ENCODE peak calls at places on chromosomes 13 and 19, in eight cellular contexts. One of them, this sample, is unnamed.

GRCh38 chr13:53901593-53901992 is 873.0 kb downstream of the OLFM4 start:
- DNase-seq in fibroblast of the aortic adventitia: no peak
- DNase-seq in tibial artery: no peak
- DNase-seq in body of pancreas: no peak
- DNase-seq in ascending aorta: no peak
- DNase-seq in AG04450: no peak
- DNase-seq in brain microvascular endothelial cell: no peak
- DNase-seq in adrenal gland: no peak
- DNase-seq in this sample: no peak

GRCh38 chr13:102399791-102400618 is 1.8 kb downstream of the FGF14 start:
- DNase-seq in fibroblast of the aortic adventitia: no peak
- DNase-seq in tibial artery: no peak
- DNase-seq in body of pancreas: peak; percentile 49
- DNase-seq in ascending aorta: no peak
- DNase-seq in AG04450: no peak
- DNase-seq in brain microvascular endothelial cell: no peak
- DNase-seq in adrenal gland: no peak
- DNase-seq in this sample: no peak

GRCh38 chr13:98298599-98298998 is 121.5 kb upstream of the RNF113B start:
- DNase-seq in fibroblast of the aortic adventitia: no peak
- DNase-seq in tibial artery: no peak
- DNase-seq in body of pancreas: no peak
- DNase-seq in ascending aorta: no peak
- DNase-seq in AG04450: no peak
- DNase-seq in brain microvascular endothelial cell: no peak
- DNase-seq in adrenal gland: no peak
- DNase-seq in this sample: no peak

GRCh38 chr19:750640-751423 is at the start of gene MISP:
- DNase-seq in fibroblast of the aortic adventitia: no peak
- DNase-seq in tibial artery: no peak
- DNase-seq in body of pancreas: peak; percentile 57
- DNase-seq in ascending aorta: no peak
- DNase-seq in AG04450: no peak
- DNase-seq in brain microvascular endothelial cell: no peak
- DNase-seq in adrenal gland: no peak
- DNase-seq in this sample: no peak

GRCh38 chr19:10290876-10291553 is 1.3 kb downstream of the ICAM5 start:
- DNase-seq in fibroblast of the aortic adventitia: no peak
- DNase-seq in tibial artery: no peak
- DNase-seq in body of pancreas: peak; percentile 47
- DNase-seq in ascending aorta: no peak
- DNase-seq in AG04450: no peak
- DNase-seq in brain microvascular endothelial cell: no peak
- DNase-seq in adrenal gland: no peak
- DNase-seq in this sample: no peak

GRCh38 chr13:48594080-48594815 is 59.5 kb upstream of the CYSLTR2 start:
- DNase-seq in fibroblast of the aortic adventitia: no peak
- DNase-seq in tibial artery: no peak
- DNase-seq in body of pancreas: no peak
- DNase-seq in ascending aorta: no peak
- DNase-seq in AG04450: no peak
- DNase-seq in brain microvascular endothelial cell: no peak
- DNase-seq in adrenal gland: no peak
- DNase-seq in this sample: no peak

GRCh38 chr19:47226426-47227346 is 4.3 kb downstream of the BBC3 start:
- DNase-seq in fibroblast of the aortic adventitia: peak; percentile 76
- DNase-seq in tibial artery: peak; percentile 91
- DNase-seq in body of pancreas: peak; percentile 75
- DNase-seq in ascending aorta: peak; percentile 86
- DNase-seq in AG04450: no peak
- DNase-seq in brain microvascular endothelial cell: no peak
- DNase-seq in adrenal gland: peak; percentile 90
- DNase-seq in this sample: no peak

GRCh38 chr13:110828705-110829104 is 86.2 kb downstream of the ANKRD10 start:
- DNase-seq in fibroblast of the aortic adventitia: no peak
- DNase-seq in tibial artery: no peak
- DNase-seq in body of pancreas: no peak
- DNase-seq in ascending aorta: no peak
- DNase-seq in AG04450: no peak
- DNase-seq in brain microvascular endothelial cell: no peak
- DNase-seq in adrenal gland: no peak
- DNase-seq in this sample: no peak

GRCh38 chr13:93234459-93234858 is 7.9 kb downstream of the GPC6 start:
- DNase-seq in fibroblast of the aortic adventitia: no peak
- DNase-seq in tibial artery: no peak
- DNase-seq in body of pancreas: no peak
- DNase-seq in ascending aorta: no peak
- DNase-seq in AG04450: no peak
- DNase-seq in brain microvascular endothelial cell: no peak
- DNase-seq in adrenal gland: no peak
- DNase-seq in this sample: no peak

GRCh38 chr19:16233836-16234551 is 36.3 kb downstream of the AP1M1 start:
- DNase-seq in fibroblast of the aortic adventitia: no peak
- DNase-seq in tibial artery: no peak
- DNase-seq in body of pancreas: no peak
- DNase-seq in ascending aorta: no peak
- DNase-seq in AG04450: no peak
- DNase-seq in brain microvascular endothelial cell: no peak
- DNase-seq in adrenal gland: no peak
- DNase-seq in this sample: no peak

GRCh38 chr19:38535212-38535611 is 82.5 kb downstream of the MAP4K1 start:
- DNase-seq in fibroblast of the aortic adventitia: no peak
- DNase-seq in tibial artery: no peak
- DNase-seq in body of pancreas: no peak
- DNase-seq in ascending aorta: no peak
- DNase-seq in AG04450: no peak
- DNase-seq in brain microvascular endothelial cell: no peak
- DNase-seq in adrenal gland: no peak
- DNase-seq in this sample: no peak

GRCh38 chr13:30798776-30799625 is 63.7 kb downstream of the ALOX5AP start:
- DNase-seq in fibroblast of the aortic adventitia: no peak
- DNase-seq in tibial artery: no peak
- DNase-seq in body of pancreas: no peak
- DNase-seq in ascending aorta: no peak
- DNase-seq in AG04450: no peak
- DNase-seq in brain microvascular endothelial cell: no peak
- DNase-seq in adrenal gland: no peak
- DNase-seq in this sample: no peak

GRCh38 chr19:15464394-15465385 is at the start of gene RASAL3:
- DNase-seq in fibroblast of the aortic adventitia: peak; percentile 43
- DNase-seq in tibial artery: no peak
- DNase-seq in body of pancreas: no peak
- DNase-seq in ascending aorta: no peak
- DNase-seq in AG04450: no peak
- DNase-seq in brain microvascular endothelial cell: no peak
- DNase-seq in adrenal gland: no peak
- DNase-seq in this sample: no peak

GRCh38 chr19:55704494-55705245 is 29.6 kb downstream of the EPN1 start:
- DNase-seq in fibroblast of the aortic adventitia: no peak
- DNase-seq in tibial artery: no peak
- DNase-seq in body of pancreas: no peak
- DNase-seq in ascending aorta: no peak
- DNase-seq in AG04450: no peak
- DNase-seq in brain microvascular endothelial cell: no peak
- DNase-seq in adrenal gland: no peak
- DNase-seq in this sample: no peak

GRCh38 chr19:5877427-5877826 is 7.1 kb upstream of the FUT5 start:
- DNase-seq in fibroblast of the aortic adventitia: no peak
- DNase-seq in tibial artery: no peak
- DNase-seq in body of pancreas: no peak
- DNase-seq in ascending aorta: no peak
- DNase-seq in AG04450: no peak
- DNase-seq in brain microvascular endothelial cell: no peak
- DNase-seq in adrenal gland: no peak
- DNase-seq in this sample: no peak

GRCh38 chr19:27824108-27824507 is 1388.8 kb downstream of the UQCRFS1 start:
- DNase-seq in fibroblast of the aortic adventitia: no peak
- DNase-seq in tibial artery: no peak
- DNase-seq in body of pancreas: no peak
- DNase-seq in ascending aorta: no peak
- DNase-seq in AG04450: no peak
- DNase-seq in brain microvascular endothelial cell: no peak
- DNase-seq in adrenal gland: no peak
- DNase-seq in this sample: no peak

GRCh38 chr19:41997121-41997850 is 3.3 kb upstream of the ATP1A3 start:
- DNase-seq in fibroblast of the aortic adventitia: peak; percentile 38
- DNase-seq in tibial artery: no peak
- DNase-seq in body of pancreas: peak; percentile 56
- DNase-seq in ascending aorta: no peak
- DNase-seq in AG04450: no peak
- DNase-seq in brain microvascular endothelial cell: peak; percentile 16
- DNase-seq in adrenal gland: peak; percentile 26
- DNase-seq in this sample: no peak

GRCh38 chr19:4896372-4896771 is 6.3 kb downstream of the ARRDC5 start:
- DNase-seq in fibroblast of the aortic adventitia: peak; percentile 39
- DNase-seq in tibial artery: no peak
- DNase-seq in body of pancreas: peak; percentile 33
- DNase-seq in ascending aorta: no peak
- DNase-seq in AG04450: no peak
- DNase-seq in brain microvascular endothelial cell: peak; percentile 33
- DNase-seq in adrenal gland: peak; percentile 48
- DNase-seq in this sample: no peak

GRCh38 chr19:24101459-24102122 is 14.6 kb downstream of the ZNF254 start:
- DNase-seq in fibroblast of the aortic adventitia: no peak
- DNase-seq in tibial artery: no peak
- DNase-seq in body of pancreas: no peak
- DNase-seq in ascending aorta: no peak
- DNase-seq in AG04450: no peak
- DNase-seq in brain microvascular endothelial cell: peak; percentile 24
- DNase-seq in adrenal gland: no peak
- DNase-seq in this sample: no peak

GRCh38 chr13:95296326-95296939 is 4.8 kb downstream of the ABCC4 start:
- DNase-seq in fibroblast of the aortic adventitia: no peak
- DNase-seq in tibial artery: no peak
- DNase-seq in body of pancreas: peak; percentile 79
- DNase-seq in ascending aorta: no peak
- DNase-seq in AG04450: no peak
- DNase-seq in brain microvascular endothelial cell: no peak
- DNase-seq in adrenal gland: peak; percentile 61
- DNase-seq in this sample: no peak

GRCh38 chr19:45927565-45928261 is 13.1 kb upstream of the NANOS2 start:
- DNase-seq in fibroblast of the aortic adventitia: peak; percentile 91
- DNase-seq in tibial artery: peak; percentile 91
- DNase-seq in body of pancreas: peak; percentile 95
- DNase-seq in ascending aorta: peak; percentile 34
- DNase-seq in AG04450: peak; percentile 60
- DNase-seq in brain microvascular endothelial cell: peak; percentile 84
- DNase-seq in adrenal gland: peak; percentile 87
- DNase-seq in this sample: peak; percentile 14
- TF ChIP-seq CTCF in fibroblast of the aortic adventitia: peak; percentile 7
- TF ChIP-seq CTCF in tibial artery: no peak
- TF ChIP-seq CTCF in body of pancreas: no peak
- TF ChIP-seq CTCF in ascending aorta: peak; percentile 8
- TF ChIP-seq CTCF in AG04450: no peak
- TF ChIP-seq CTCF in brain microvascular endothelial cell: no peak
- TF ChIP-seq CTCF in adrenal gland: no peak
- TF ChIP-seq CTCF in this sample: no peak

GRCh38 chr13:80962855-80963254 is 621.9 kb upstream of the SPRY2 start:
- DNase-seq in fibroblast of the aortic adventitia: no peak
- DNase-seq in tibial artery: no peak
- DNase-seq in body of pancreas: no peak
- DNase-seq in ascending aorta: no peak
- DNase-seq in AG04450: no peak
- DNase-seq in brain microvascular endothelial cell: no peak
- DNase-seq in adrenal gland: no peak
- DNase-seq in this sample: no peak
- H3K4me3 ChIP-seq in fibroblast of the aortic adventitia: no peak overlapping the region
- H3K4me3 ChIP-seq in tibial artery: no peak overlapping the region
- H3K4me3 ChIP-seq in body of pancreas: no peak overlapping the region
- H3K4me3 ChIP-seq in ascending aorta: no peak overlapping the region
- H3K4me3 ChIP-seq in AG04450: no peak overlapping the region
- H3K4me3 ChIP-seq in brain microvascular endothelial cell: no peak overlapping the region
- H3K4me3 ChIP-seq in adrenal gland: no peak overlapping the region
- H3K4me3 ChIP-seq in this sample: no peak overlapping the region

DNA sequence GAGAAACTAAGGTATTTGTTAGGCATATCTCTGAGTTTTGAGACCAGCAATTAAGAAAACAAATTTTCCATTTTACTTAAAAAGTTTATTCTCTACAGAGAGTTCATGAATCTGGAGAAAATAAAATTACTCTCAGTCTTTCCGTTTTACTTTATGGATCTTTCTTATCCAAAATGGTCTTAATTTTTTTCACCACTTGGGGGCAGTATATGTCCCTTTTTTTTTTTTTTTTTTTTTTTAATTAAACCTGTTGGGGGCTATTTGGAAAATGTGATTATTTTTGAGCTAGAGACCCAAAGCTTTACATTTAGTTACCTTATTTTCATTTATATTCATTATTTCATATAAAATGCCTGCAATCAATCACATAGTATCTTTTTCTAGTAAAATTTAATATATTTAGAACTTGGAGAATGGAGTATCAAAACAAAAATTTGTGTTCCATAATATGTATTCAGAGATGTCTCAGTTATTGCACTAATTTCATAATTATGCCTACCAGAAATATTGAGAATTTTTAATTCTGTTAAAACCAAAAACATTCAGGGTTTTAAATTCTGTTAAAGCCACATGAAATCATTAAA is 27.1 kb downstream of the PIBF1 start:
- DNase-seq in fibroblast of the aortic adventitia: peak; percentile 38
- DNase-seq in tibial artery: no peak
- DNase-seq in body of pancreas: no peak
- DNase-seq in ascending aorta: no peak
- DNase-seq in AG04450: no peak
- DNase-seq in brain microvascular endothelial cell: no peak
- DNase-seq in adrenal gland: no peak
- DNase-seq in this sample: no peak
- TF ChIP-seq CTCF in fibroblast of the aortic adventitia: peak; percentile 45
- TF ChIP-seq CTCF in tibial artery: peak; percentile 38
- TF ChIP-seq CTCF in body of pancreas: peak; percentile 23
- TF ChIP-seq CTCF in ascending aorta: peak; percentile 59
- TF ChIP-seq CTCF in AG04450: peak; percentile 53
- TF ChIP-seq CTCF in brain microvascular endothelial cell: no peak
- TF ChIP-seq CTCF in adrenal gland: peak; percentile 46
- TF ChIP-seq CTCF in this sample: no peak

DNA sequence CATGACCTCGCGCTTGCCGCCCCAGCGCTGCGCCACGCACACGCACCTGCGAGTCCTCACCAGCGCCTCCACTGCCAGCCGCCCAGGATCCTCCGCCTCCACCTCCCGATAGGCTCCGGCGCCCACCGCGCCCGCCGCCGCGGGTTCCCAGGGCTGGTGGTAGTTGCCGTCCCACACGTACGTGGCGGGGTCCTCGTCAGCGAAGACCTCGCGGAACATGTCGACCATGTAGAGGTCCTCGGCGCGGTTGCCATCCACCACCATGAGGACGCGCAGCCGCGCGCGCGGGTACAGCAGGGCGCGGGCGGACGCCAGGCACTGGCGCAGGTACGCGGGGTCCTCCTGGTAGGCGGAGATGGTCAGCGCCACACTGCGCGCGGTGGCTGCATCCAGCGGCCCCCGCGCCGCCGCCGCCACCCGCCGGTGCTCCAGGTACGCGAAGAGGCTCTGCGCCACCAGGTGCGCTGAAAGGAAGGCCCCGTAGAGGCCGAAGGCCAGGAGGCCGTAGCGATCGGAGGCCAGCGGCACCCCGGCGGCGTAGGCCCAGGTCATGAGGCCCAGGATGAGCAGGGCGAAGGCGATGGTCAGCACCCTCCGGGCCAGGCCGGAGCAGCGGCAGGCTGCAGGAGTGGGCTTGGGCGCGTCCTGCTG is 4.4 kb downstream of the HAS1 start:
- DNase-seq in fibroblast of the aortic adventitia: no peak
- DNase-seq in tibial artery: no peak
- DNase-seq in body of pancreas: no peak
- DNase-seq in ascending aorta: no peak
- DNase-seq in AG04450: no peak
- DNase-seq in brain microvascular endothelial cell: no peak
- DNase-seq in adrenal gland: no peak
- DNase-seq in this sample: no peak
- H3K4me3 ChIP-seq in fibroblast of the aortic adventitia: no peak overlapping the region
- H3K4me3 ChIP-seq in tibial artery: no peak overlapping the region
- H3K4me3 ChIP-seq in body of pancreas: no peak overlapping the region
- H3K4me3 ChIP-seq in ascending aorta: peak overlapping the region; percentile 38
- H3K4me3 ChIP-seq in AG04450: no peak overlapping the region
- H3K4me3 ChIP-seq in brain microvascular endothelial cell: peak overlapping the region; percentile 41
- H3K4me3 ChIP-seq in adrenal gland: no peak overlapping the region
- H3K4me3 ChIP-seq in this sample: no peak overlapping the region

This sample was measured in AG04449.